ENCODE peak calls at places on chromosomes 2 and 18, in eight cellular contexts. Q is naive thymus-derived CD4-positive, alpha-beta T cell; O is esophagus muscularis mucosa; J is globus pallidus; R is G401; K is immature natural killer cell; Y is NCI-H1694; X is kidney. P is an unnamed sample.

GRCh38 chr2:217972490-217972889 is 30.3 kb downstream of the TNS1 start:
- DNase-seq in Q (no peak), O (no peak), J (peak), R (peak), K (no peak), Y (no peak), X (no peak), P (no peak)

GRCh38 chr18:51064256-51064655 is 34.2 kb downstream of the SMAD4 start:
- DNase-seq in Q (no peak), O (no peak), J (no peak), R (no peak), K (no peak), Y (no peak), X (no peak), P (no peak)

GRCh38 chr2:232377319-232377718 is 1.2 kb upstream of the ALPP start:
- DNase-seq in Q (no peak), O (no peak), J (no peak), R (no peak), K (no peak), Y (no peak), X (no peak), P (peak)

GRCh38 chr2:11701831-11702301 is 31.9 kb upstream of the NTSR2 start:
- DNase-seq in Q (no peak), O (no peak), J (no peak), R (no peak), K (peak), Y (no peak), X (no peak), P (no peak)

GRCh38 chr2:1210352-1210751 is 202.9 kb upstream of the TPO start:
- DNase-seq in Q (no peak), O (no peak), J (no peak), R (no peak), K (no peak), Y (no peak), X (no peak), P (no peak)

GRCh38 chr2:101704816-101705565 is 7.5 kb downstream of the MAP4K4 start:
- DNase-seq in Q (no peak), O (no peak), J (no peak), R (no peak), K (no peak), Y (no peak), X (no peak), P (no peak)

GRCh38 chr2:30273574-30273929 is 42.2 kb downstream of the LBH start:
- DNase-seq in Q (no peak), O (no peak), J (no peak), R (no peak), K (no peak), Y (no peak), X (no peak), P (no peak)

GRCh38 chr18:7950380-7951143 is 383.4 kb downstream of the PTPRM start:
- DNase-seq in Q (no peak), O (no peak), J (no peak), R (no peak), K (no peak), Y (no peak), X (no peak), P (no peak)

GRCh38 chr2:100731535-100731981 is 88.4 kb upstream of the NPAS2 start:
- DNase-seq in Q (no peak), O (peak), J (no peak), R (no peak), K (no peak), Y (no peak), X (no peak), P (no peak)

GRCh38 chr2:75523313-75524275 is 37.1 kb downstream of the EVA1A start:
- DNase-seq in Q (no peak), O (no peak), J (no peak), R (no peak), K (no peak), Y (no peak), X (no peak), P (no peak)

GRCh38 chr18:7879717-7880116 is 312.6 kb downstream of the PTPRM start:
- DNase-seq in Q (no peak), O (no peak), J (no peak), R (no peak), K (no peak), Y (no peak), X (no peak), P (no peak)

GRCh38 chr2:20766798-20767644 is 55.9 kb downstream of the LDAH start:
- DNase-seq in Q (no peak), O (no peak), J (no peak), R (no peak), K (no peak), Y (no peak), X (peak), P (no peak)

GRCh38 chr2:227183657-227184367 is 19.4 kb downstream of the COL4A3 start:
- DNase-seq in Q (no peak), O (peak), J (no peak), R (no peak), K (no peak), Y (no peak), X (no peak), P (no peak)

GRCh38 chr2:10242451-10242850 is 60.3 kb upstream of the HPCAL1 start:
- DNase-seq in Q (no peak), O (no peak), J (no peak), R (no peak), K (no peak), Y (no peak), X (peak), P (peak)

GRCh38 chr2:118859157-118859770 is 11.8 kb upstream of the EN1 start:
- DNase-seq in Q (no peak), O (no peak), J (no peak), R (no peak), K (no peak), Y (no peak), X (no peak), P (no peak)

GRCh38 chr2:88088999-88089398 is 21.4 kb downstream of the SMYD1 start:
- DNase-seq in Q (no peak), O (no peak), J (no peak), R (no peak), K (no peak), Y (no peak), X (no peak), P (no peak)

GRCh38 chr2:220302756-220303155 is 675.3 kb downstream of the SLC4A3 start:
- DNase-seq in Q (no peak), O (no peak), J (no peak), R (no peak), K (no peak), Y (no peak), X (no peak), P (no peak)